ENCODE peak calls at places on chromosome 22, in five cellular contexts. One of them, this sample, is unnamed.

GRCh38 chr22:30424471-30425326 is 869 bp upstream of the MTFP1 start:
- DNase-seq in upper lobe of left lung: no peak
- DNase-seq in NCI-H1092 treated with DMSO at 0.1 percent for 48 hours: peak
- DNase-seq in DND-41: peak
- DNase-seq in caudate nucleus: no peak
- DNase-seq in this sample: no peak

GRCh38 chr22:49163960-49164690 is 663.5 kb downstream of the BRD1 start:
- DNase-seq in upper lobe of left lung: no peak
- DNase-seq in NCI-H1092 treated with DMSO at 0.1 percent for 48 hours: no peak
- DNase-seq in DND-41: no peak
- DNase-seq in caudate nucleus: no peak
- DNase-seq in this sample: no peak

GRCh38 chr22:24327827-24328226 is 57.2 kb downstream of the SPECC1L start:
- DNase-seq in upper lobe of left lung: no peak
- DNase-seq in NCI-H1092 treated with DMSO at 0.1 percent for 48 hours: no peak
- DNase-seq in DND-41: no peak
- DNase-seq in caudate nucleus: no peak
- DNase-seq in this sample: no peak

GRCh38 chr22:28143206-28143605 is 224.2 kb upstream of the PITPNB start:
- DNase-seq in upper lobe of left lung: no peak
- DNase-seq in NCI-H1092 treated with DMSO at 0.1 percent for 48 hours: no peak
- DNase-seq in DND-41: no peak
- DNase-seq in caudate nucleus: no peak
- DNase-seq in this sample: no peak

GRCh38 chr22:48855593-48856307 is 971.9 kb downstream of the BRD1 start:
- DNase-seq in upper lobe of left lung: no peak
- DNase-seq in NCI-H1092 treated with DMSO at 0.1 percent for 48 hours: no peak
- DNase-seq in DND-41: no peak
- DNase-seq in caudate nucleus: no peak
- DNase-seq in this sample: peak

GRCh38 chr22:26624788-26625187 is 3.0 kb downstream of the CRYBA4 start:
- DNase-seq in upper lobe of left lung: no peak
- DNase-seq in NCI-H1092 treated with DMSO at 0.1 percent for 48 hours: no peak
- DNase-seq in DND-41: no peak
- DNase-seq in caudate nucleus: no peak
- DNase-seq in this sample: no peak

GRCh38 chr22:36253523-36254490 is 874 bp downstream of the APOL1 start:
- DNase-seq in upper lobe of left lung: peak
- DNase-seq in NCI-H1092 treated with DMSO at 0.1 percent for 48 hours: peak
- DNase-seq in DND-41: peak
- DNase-seq in caudate nucleus: no peak
- DNase-seq in this sample: no peak

GRCh38 chr22:44287121-44287693 is 25.5 kb downstream of the SHISAL1 start:
- DNase-seq in upper lobe of left lung: no peak
- DNase-seq in NCI-H1092 treated with DMSO at 0.1 percent for 48 hours: no peak
- DNase-seq in DND-41: no peak
- DNase-seq in caudate nucleus: no peak
- DNase-seq in this sample: no peak

GRCh38 chr22:50292643-50293440 is 14.6 kb downstream of the PLXNB2 start:
- DNase-seq in upper lobe of left lung: peak
- DNase-seq in NCI-H1092 treated with DMSO at 0.1 percent for 48 hours: no peak
- DNase-seq in DND-41: no peak
- DNase-seq in caudate nucleus: no peak
- DNase-seq in this sample: no peak

GRCh38 chr22:30430933-30431332 is 5.4 kb downstream of the MTFP1 start:
- DNase-seq in upper lobe of left lung: no peak
- DNase-seq in NCI-H1092 treated with DMSO at 0.1 percent for 48 hours: no peak
- DNase-seq in DND-41: no peak
- DNase-seq in caudate nucleus: no peak
- DNase-seq in this sample: no peak

GRCh38 chr22:25939384-25939783 is 197.4 kb downstream of the MYO18B start:
- DNase-seq in upper lobe of left lung: no peak
- DNase-seq in NCI-H1092 treated with DMSO at 0.1 percent for 48 hours: no peak
- DNase-seq in DND-41: no peak
- DNase-seq in caudate nucleus: no peak
- DNase-seq in this sample: no peak

GRCh38 chr22:44676441-44677298 is 25.3 kb upstream of the PRR5 start:
- DNase-seq in upper lobe of left lung: no peak
- DNase-seq in NCI-H1092 treated with DMSO at 0.1 percent for 48 hours: no peak
- DNase-seq in DND-41: no peak
- DNase-seq in caudate nucleus: no peak
- DNase-seq in this sample: no peak

GRCh38 chr22:37386441-37386840 is 40.8 kb downstream of the ELFN2 start:
- DNase-seq in upper lobe of left lung: no peak
- DNase-seq in NCI-H1092 treated with DMSO at 0.1 percent for 48 hours: no peak
- DNase-seq in DND-41: no peak
- DNase-seq in caudate nucleus: no peak
- DNase-seq in this sample: no peak

GRCh38 chr22:41998361-41999261 is at the start of gene WBP2NL:
- DNase-seq in upper lobe of left lung: peak
- DNase-seq in NCI-H1092 treated with DMSO at 0.1 percent for 48 hours: no peak
- DNase-seq in DND-41: no peak
- DNase-seq in caudate nucleus: peak
- DNase-seq in this sample: no peak

GRCh38 chr22:30185129-30185528 is 61.4 kb downstream of the LIF start:
- DNase-seq in upper lobe of left lung: no peak
- DNase-seq in NCI-H1092 treated with DMSO at 0.1 percent for 48 hours: no peak
- DNase-seq in DND-41: no peak
- DNase-seq in caudate nucleus: no peak
- DNase-seq in this sample: no peak

GRCh38 chr22:37830093-37830842 is 7.1 kb downstream of the GALR3 start:
- DNase-seq in upper lobe of left lung: no peak
- DNase-seq in NCI-H1092 treated with DMSO at 0.1 percent for 48 hours: no peak
- DNase-seq in DND-41: no peak
- DNase-seq in caudate nucleus: no peak
- DNase-seq in this sample: no peak

GRCh38 chr22:28977050-28977449 is 84.6 kb downstream of the C22orf31 start:
- DNase-seq in upper lobe of left lung: no peak
- DNase-seq in NCI-H1092 treated with DMSO at 0.1 percent for 48 hours: no peak
- DNase-seq in DND-41: no peak
- DNase-seq in caudate nucleus: no peak
- DNase-seq in this sample: no peak

GRCh38 chr22:43854151-43854785 is 8.0 kb downstream of the SULT4A1 start:
- DNase-seq in upper lobe of left lung: no peak
- DNase-seq in NCI-H1092 treated with DMSO at 0.1 percent for 48 hours: no peak
- DNase-seq in DND-41: no peak
- DNase-seq in caudate nucleus: no peak
- DNase-seq in this sample: no peak

GRCh38 chr22:25668437-25668836 is 73.6 kb upstream of the MYO18B start:
- DNase-seq in upper lobe of left lung: no peak
- DNase-seq in NCI-H1092 treated with DMSO at 0.1 percent for 48 hours: no peak
- DNase-seq in DND-41: no peak
- DNase-seq in caudate nucleus: no peak
- DNase-seq in this sample: no peak

GRCh38 chr22:17213976-17214375 is 5.3 kb downstream of the ADA2 start:
- DNase-seq in upper lobe of left lung: peak
- DNase-seq in NCI-H1092 treated with DMSO at 0.1 percent for 48 hours: peak
- DNase-seq in DND-41: peak
- DNase-seq in caudate nucleus: no peak
- DNase-seq in this sample: no peak

GRCh38 chr22:27627444-27627833 is 174.1 kb downstream of the MN1 start:
- DNase-seq in upper lobe of left lung: no peak
- DNase-seq in NCI-H1092 treated with DMSO at 0.1 percent for 48 hours: no peak
- DNase-seq in DND-41: no peak
- DNase-seq in caudate nucleus: no peak
- DNase-seq in this sample: no peak

GRCh38 chr22:24595228-24595627 is 2.4 kb upstream of the LRRC75B start:
- DNase-seq in upper lobe of left lung: no peak
- DNase-seq in NCI-H1092 treated with DMSO at 0.1 percent for 48 hours: no peak
- DNase-seq in DND-41: no peak
- DNase-seq in caudate nucleus: no peak
- DNase-seq in this sample: no peak

GRCh38 chr22:37904572-37905533 is 1.2 kb upstream of the MICALL1 start:
- DNase-seq in upper lobe of left lung: peak
- DNase-seq in NCI-H1092 treated with DMSO at 0.1 percent for 48 hours: no peak
- DNase-seq in DND-41: no peak
- DNase-seq in caudate nucleus: peak
- DNase-seq in this sample: no peak

GRCh38 chr22:39110631-39111561 is 13.9 kb downstream of the APOBEC3H start:
- DNase-seq in upper lobe of left lung: no peak
- DNase-seq in NCI-H1092 treated with DMSO at 0.1 percent for 48 hours: no peak
- DNase-seq in DND-41: no peak
- DNase-seq in caudate nucleus: no peak
- DNase-seq in this sample: no peak

GRCh38 chr22:46748948-46749681 is 11.1 kb upstream of the CERK start:
- DNase-seq in upper lobe of left lung: no peak
- DNase-seq in NCI-H1092 treated with DMSO at 0.1 percent for 48 hours: no peak
- DNase-seq in DND-41: peak
- DNase-seq in caudate nucleus: no peak
- DNase-seq in this sample: no peak

GRCh38 chr22:43152355-43153071 is 1.2 kb downstream of the TSPO start:
- DNase-seq in upper lobe of left lung: peak
- DNase-seq in NCI-H1092 treated with DMSO at 0.1 percent for 48 hours: no peak
- DNase-seq in DND-41: peak
- DNase-seq in caudate nucleus: no peak
- DNase-seq in this sample: peak

GRCh38 chr22:42077486-42078125 is 1.9 kb upstream of the SMDT1 start:
- DNase-seq in upper lobe of left lung: no peak
- DNase-seq in NCI-H1092 treated with DMSO at 0.1 percent for 48 hours: no peak
- DNase-seq in DND-41: no peak
- DNase-seq in caudate nucleus: no peak
- DNase-seq in this sample: no peak

GRCh38 chr22:43118024-43118849 is 7.7 kb downstream of the BIK start:
- DNase-seq in upper lobe of left lung: no peak
- DNase-seq in NCI-H1092 treated with DMSO at 0.1 percent for 48 hours: no peak
- DNase-seq in DND-41: no peak
- DNase-seq in caudate nucleus: no peak
- DNase-seq in this sample: no peak

GRCh38 chr22:29912605-29913398 is 29.8 kb downstream of the MTMR3 start:
- DNase-seq in upper lobe of left lung: no peak
- DNase-seq in NCI-H1092 treated with DMSO at 0.1 percent for 48 hours: no peak
- DNase-seq in DND-41: no peak
- DNase-seq in caudate nucleus: no peak
- DNase-seq in this sample: no peak

GRCh38 chr22:43592470-43592869 is 180.7 kb downstream of the MPPED1 start:
- DNase-seq in upper lobe of left lung: no peak
- DNase-seq in NCI-H1092 treated with DMSO at 0.1 percent for 48 hours: no peak
- DNase-seq in DND-41: no peak
- DNase-seq in caudate nucleus: no peak
- DNase-seq in this sample: no peak

GRCh38 chr22:26953380-26953807 is 296.0 kb downstream of the MIAT start:
- DNase-seq in upper lobe of left lung: no peak
- DNase-seq in NCI-H1092 treated with DMSO at 0.1 percent for 48 hours: no peak
- DNase-seq in DND-41: no peak
- DNase-seq in caudate nucleus: no peak
- DNase-seq in this sample: no peak

GRCh38 chr22:24270556-24271405 is at the start of gene SPECC1L:
- DNase-seq in upper lobe of left lung: peak
- DNase-seq in NCI-H1092 treated with DMSO at 0.1 percent for 48 hours: peak
- DNase-seq in DND-41: peak
- DNase-seq in caudate nucleus: peak
- DNase-seq in this sample: peak

GRCh38 chr22:30249049-30250038 is 2.8 kb upstream of the LIF start:
- DNase-seq in upper lobe of left lung: no peak
- DNase-seq in NCI-H1092 treated with DMSO at 0.1 percent for 48 hours: no peak
- DNase-seq in DND-41: no peak
- DNase-seq in caudate nucleus: no peak
- DNase-seq in this sample: no peak